ENCODE peak calls at places on chromosome 13, in four cellular contexts. X, M, P and H are unnamed samples.

GRCh38 chr13:40980466-40980865 is 38.6 kb downstream of the ELF1 start:
- DNase-seq in X (no peak), M (no peak), P (no peak), H (no peak)

GRCh38 chr13:112635323-112635722 is 47.4 kb upstream of the TUBGCP3 start:
- DNase-seq in X (no peak), M (no peak), P (no peak), H (no peak)

GRCh38 chr13:33953203-33953602 is 135.3 kb downstream of the RFC3 start:
- DNase-seq in X (no peak), M (peak), P (no peak), H (peak)

GRCh38 chr13:26254583-26255102 is 714 bp downstream of the CDK8 start:
- DNase-seq in X (peak), M (peak), P (peak), H (peak)

GRCh38 chr13:74966814-74967213 is 515.2 kb downstream of the TBC1D4 start:
- DNase-seq in X (no peak), M (peak), P (no peak), H (no peak)

GRCh38 chr13:101465877-101466276 is 13.4 kb downstream of the ITGBL1 start:
- DNase-seq in X (no peak), M (peak), P (no peak), H (no peak)

GRCh38 chr13:28585557-28585956 is 73.4 kb upstream of the POMP start:
- DNase-seq in X (no peak), M (no peak), P (no peak), H (peak)

GRCh38 chr13:43425234-43425633 is 361.5 kb downstream of the ENOX1 start:
- DNase-seq in X (no peak), M (no peak), P (no peak), H (no peak)

GRCh38 chr13:35649162-35649561 is 172.7 kb upstream of the MAB21L1 start:
- DNase-seq in X (no peak), M (peak), P (no peak), H (peak)

GRCh38 chr13:35157143-35157755 is 215.2 kb downstream of the NBEA start:
- DNase-seq in X (peak), M (peak), P (no peak), H (peak)

GRCh38 chr13:32538621-32539246 is at the start of gene N4BP2L2:
- DNase-seq in X (peak), M (peak), P (peak), H (peak)